ENCODE peak calls at places on chromosomes 2 and 18, in nine cellular contexts. N is neural progenitor cell; D is small intestine; Z is CD8-positive, alpha-beta T cell; P is spleen; Y is Peyer's patch; A is breast epithelium; O is OCI-LY7; X is fibroblast of villous mesenchyme. W is an unnamed sample.

GRCh38 chr2:216636570-216637450 is 3.6 kb downstream of the IGFBP2 start:
- DNase-seq in P (no peak), Z (no peak), O (no peak), A (no peak), X (peak), Y (peak), N (peak), D (peak), W (no peak)

GRCh38 chr2:40760071-40760666 is 308.3 kb upstream of the SLC8A1 start:
- DNase-seq in N (peak), P (no peak), D (peak), O (peak), A (no peak), Y (no peak), X (peak), Z (no peak), W (peak)

GRCh38 chr18:33440011-33440383 is 524 bp downstream of the CCDC178 start:
- DNase-seq in P (no peak), D (peak), N (peak), Z (no peak), A (no peak), O (peak), X (peak), Y (peak), W (peak)

GRCh38 chr18:43876286-43877082 is 599.2 kb upstream of the SYT4 start:
- DNase-seq in Z (no peak), A (no peak), X (peak), P (no peak), N (no peak), D (no peak), Y (no peak), O (no peak), W (peak)

GRCh38 chr2:26519396-26519991 is 41.6 kb upstream of the OTOF start:
- DNase-seq in P (peak), O (no peak), X (no peak), D (no peak), N (no peak), Z (peak), Y (no peak), A (no peak), W (no peak)

GRCh38 chr18:52045946-52046345 is 294.1 kb upstream of the DCC start:
- DNase-seq in N (peak), Y (no peak), D (no peak), A (no peak), O (no peak), Z (no peak), X (no peak), P (no peak), W (no peak)

GRCh38 chr2:223247136-223247535 is 195.1 kb downstream of the KCNE4 start:
- DNase-seq in D (no peak), Z (no peak), O (peak), N (peak), Y (no peak), P (no peak), X (peak), A (no peak), W (no peak)

GRCh38 chr2:47119001-47119400 is 36.1 kb downstream of the STPG4 start:
- DNase-seq in N (no peak), X (peak), A (no peak), Z (no peak), D (peak), O (no peak), P (no peak), Y (no peak), W (no peak)

GRCh38 chr2:96759548-96759947 is 1.2 kb upstream of the CNNM4 start:
- DNase-seq in A (no peak), X (no peak), D (no peak), Z (no peak), N (no peak), Y (no peak), P (peak), O (no peak), W (no peak)

GRCh38 chr18:29840101-29840500 is 1202.4 kb downstream of the DSC3 start:
- DNase-seq in A (no peak), P (no peak), D (no peak), O (no peak), N (no peak), Y (no peak), X (peak), Z (no peak), W (no peak)

GRCh38 chr2:63886445-63886844 is 44.7 kb downstream of the UGP2 start:
- DNase-seq in N (no peak), Y (no peak), D (no peak), Z (no peak), P (no peak), A (no peak), X (no peak), O (no peak), W (no peak)

GRCh38 chr2:10278029-10278762 is 24.5 kb upstream of the HPCAL1 start:
- DNase-seq in Y (peak), N (no peak), X (peak), A (peak), D (peak), P (peak), O (no peak), Z (no peak), W (peak)

GRCh38 chr2:25566694-25567093 is 106.7 kb downstream of the DTNB start:
- DNase-seq in O (peak), Z (no peak), D (peak), Y (no peak), A (no peak), X (no peak), N (no peak), P (no peak), W (no peak)

GRCh38 chr2:88500691-88501090 is 48.2 kb upstream of the FOXI3 start:
- DNase-seq in A (no peak), D (no peak), X (no peak), O (no peak), P (no peak), N (no peak), Z (no peak), Y (no peak), W (no peak)

GRCh38 chr2:169670215-169670651 is 24.0 kb downstream of the CFAP210 start:
- DNase-seq in Y (no peak), D (no peak), N (no peak), X (peak), A (no peak), O (no peak), P (no peak), Z (no peak), W (no peak)

GRCh38 chr2:88560619-88561307 is 66.5 kb downstream of the EIF2AK3 start:
- DNase-seq in A (no peak), Y (no peak), X (no peak), N (no peak), D (no peak), P (no peak), O (no peak), Z (no peak), W (no peak)

GRCh38 chr2:236665572-236666118 is 96.0 kb downstream of the ACKR3 start:
- DNase-seq in A (no peak), Y (no peak), P (no peak), N (no peak), D (no peak), O (no peak), X (no peak), Z (no peak), W (no peak)

GRCh38 chr2:239372835-239373234 is 28.0 kb downstream of the HDAC4 start:
- DNase-seq in P (peak), O (no peak), D (no peak), N (no peak), Y (no peak), A (no peak), X (no peak), Z (no peak), W (no peak)

GRCh38 chr2:206274434-206275273 is at the start of gene ZDBF2:
- DNase-seq in P (peak), D (peak), X (peak), O (peak), N (peak), A (no peak), Z (no peak), Y (peak), W (peak)

GRCh38 chr2:174688079-174688478 is 76.2 kb downstream of the CHRNA1 start:
- DNase-seq in O (peak), Z (no peak), D (peak), P (no peak), Y (no peak), N (no peak), X (peak), A (no peak), W (no peak)

GRCh38 chr18:58044370-58045264 is 591 bp downstream of the NEDD4L start:
- DNase-seq in X (peak), Z (peak), A (peak), O (peak), N (peak), P (peak), D (peak), Y (peak), W (peak)

GRCh38 chr2:233142355-233142897 is 82.3 kb downstream of the INPP5D start:
- DNase-seq in D (peak), P (peak), Y (no peak), X (no peak), A (no peak), Z (no peak), O (peak), N (no peak), W (no peak)

GRCh38 chr18:53541924-53542323 is 682.5 kb downstream of the MBD2 start:
- DNase-seq in Z (no peak), N (no peak), A (no peak), P (no peak), X (no peak), O (no peak), D (no peak), Y (no peak), W (no peak)

GRCh38 chr2:141187063-141187429 is 943.8 kb downstream of the LRP1B start:
- DNase-seq in D (no peak), P (no peak), Y (no peak), O (no peak), Z (no peak), N (no peak), A (no peak), X (no peak), W (no peak)

GRCh38 chr2:146388757-146389156 is 1456.1 kb upstream of the ACVR2A start:
- DNase-seq in Y (no peak), P (no peak), N (no peak), Z (no peak), O (no peak), D (no peak), X (peak), A (no peak), W (no peak)

GRCh38 chr2:85248741-85249524 is 78.9 kb downstream of the TGOLN2 start:
- DNase-seq in P (peak), Z (no peak), Y (no peak), O (no peak), X (peak), D (peak), A (peak), N (peak), W (no peak)

GRCh38 chr2:188332619-188333018 is 40.9 kb downstream of the GULP1 start:
- DNase-seq in D (no peak), P (no peak), O (no peak), A (no peak), Z (no peak), Y (no peak), X (no peak), N (no peak), W (no peak)

GRCh38 chr2:239144713-239144999 is 256.2 kb downstream of the HDAC4 start:
- DNase-seq in Z (no peak), P (no peak), O (no peak), N (no peak), Y (no peak), A (no peak), X (no peak), D (no peak), W (no peak)

DNA sequence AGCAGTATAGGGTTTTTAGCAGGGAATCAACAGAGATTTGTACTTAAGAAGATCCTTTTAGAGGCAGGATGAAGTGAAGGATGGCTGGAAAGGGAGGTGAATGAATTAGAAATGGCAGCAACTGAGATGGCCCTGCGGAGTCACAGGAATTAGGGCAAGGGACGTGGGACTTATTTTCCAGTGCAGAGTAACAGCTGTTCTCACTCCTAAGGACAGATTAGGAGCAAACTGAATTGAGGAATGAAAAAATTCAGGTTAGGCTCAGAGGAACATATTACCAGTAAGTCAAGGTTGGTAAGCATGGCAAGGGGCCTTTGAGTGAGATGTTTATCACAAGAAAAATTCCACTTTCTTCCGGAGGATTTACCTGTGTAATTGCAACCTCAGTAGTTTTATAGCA is 34.4 kb downstream of the COL4A3 start:
- DNase-seq in X (no peak), N (no peak), Y (no peak), A (no peak), P (no peak), D (no peak), Z (no peak), O (no peak), W (no peak)
- H3K4me3 ChIP-seq in X (no peak), N (no peak), Y (no peak), A (no peak), P (no peak), D (no peak), Z (no peak), O (no peak), W (no peak)

DNA sequence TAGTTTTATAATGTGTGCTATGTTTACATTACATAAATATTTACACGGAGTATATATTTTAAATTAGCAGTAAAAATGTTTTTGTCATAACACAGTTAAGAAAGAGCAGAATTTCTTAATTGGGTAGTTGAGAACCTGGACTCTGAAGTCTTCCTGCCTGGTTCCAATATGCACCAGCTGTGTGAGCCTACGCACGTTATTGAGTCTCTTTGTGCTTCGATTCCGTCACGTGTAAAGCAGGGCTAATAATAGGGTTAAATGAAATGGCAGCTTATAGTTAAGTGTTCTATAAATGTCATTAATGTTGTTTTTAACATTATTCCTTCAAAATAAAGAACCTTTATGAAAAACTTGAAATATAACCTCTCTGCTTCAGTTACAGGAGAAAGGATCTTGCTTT is 1.2 kb upstream of the CCDC88A start:
- DNase-seq in Z (no peak), D (peak), X (no peak), Y (no peak), A (no peak), N (no peak), P (no peak), O (peak), W (no peak)
- H3K4me3 ChIP-seq in Z (no peak), D (no peak), X (no peak), Y (peak), A (peak), N (no peak), P (peak), O (peak), W (no peak)

GRCh38 chr18:13502585-13502984 is 223.8 kb downstream of the FAM210A start:
- DNase-seq in A (no peak), Z (no peak), N (no peak), Y (no peak), D (no peak), O (no peak), P (no peak), X (no peak), W (peak)

GRCh38 chr18:13503839-13504238 is 222.5 kb downstream of the FAM210A start:
- DNase-seq in Z (no peak), Y (no peak), D (peak), N (no peak), X (no peak), O (no peak), A (no peak), P (no peak), W (no peak)

GRCh38 chr18:13500227-13500865 is 226.0 kb downstream of the FAM210A start:
- DNase-seq in X (peak), Y (no peak), A (peak), Z (no peak), O (no peak), N (peak), D (no peak), P (no peak), W (peak)

GRCh38 chr18:13500891-13501887 is 225.2 kb downstream of the FAM210A start:
- DNase-seq in Z (no peak), O (no peak), P (no peak), N (no peak), X (peak), Y (no peak), D (no peak), A (peak), W (peak)

DNA sequence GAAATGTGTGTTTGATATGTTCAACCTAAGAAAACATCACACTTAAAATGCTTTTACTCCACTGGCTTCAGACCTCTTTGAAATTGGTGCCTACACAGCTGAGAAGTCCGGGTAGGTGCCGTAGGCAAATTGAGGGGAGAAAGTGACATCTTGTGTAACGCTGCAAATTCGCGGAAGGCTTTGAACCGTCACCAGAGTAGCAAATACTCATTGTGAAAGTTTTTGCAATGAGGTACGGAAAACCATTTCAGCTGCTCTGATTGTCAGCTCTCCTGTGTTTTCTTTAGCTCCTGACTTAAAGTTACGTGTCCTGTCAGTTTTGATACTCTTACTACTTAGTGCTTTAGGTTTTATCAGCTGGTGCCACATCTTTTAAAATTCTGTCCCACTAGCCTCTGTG is 224.5 kb downstream of the FAM210A start:
- DNase-seq in N (no peak), P (no peak), D (no peak), Y (no peak), O (peak), X (no peak), A (peak), Z (no peak), W (no peak)
- H3K4me3 ChIP-seq in N (no peak), P (no peak), D (no peak), Y (no peak), O (no peak), X (no peak), A (no peak), Z (no peak), W (no peak)

DNA sequence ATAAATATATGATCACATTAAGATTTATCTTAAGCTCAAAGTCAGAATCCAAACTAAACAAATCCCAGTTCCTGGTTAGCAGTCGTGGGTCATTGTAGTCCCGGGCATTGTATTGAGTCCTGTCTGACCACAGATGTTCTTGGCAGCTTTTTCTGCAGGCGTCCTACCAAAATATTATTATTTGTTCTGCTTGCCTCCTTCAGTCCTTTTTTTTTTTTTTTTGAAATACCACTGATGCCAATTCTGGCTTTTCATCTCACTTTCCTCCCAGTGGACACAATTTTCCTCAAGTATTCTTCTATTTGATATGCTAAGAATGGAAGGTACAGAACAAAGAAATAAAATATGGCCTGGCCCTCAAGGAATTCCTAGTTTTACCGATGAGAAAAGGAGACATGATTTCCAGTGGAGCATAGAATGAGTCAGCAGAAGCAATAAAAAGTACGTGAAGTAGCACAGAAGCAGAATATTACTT is 151.6 kb downstream of the CSRNP3 start:
- DNase-seq in O (no peak), X (peak), N (no peak), Z (no peak), Y (no peak), A (peak), P (no peak), D (peak), W (no peak)
- H3K4me3 ChIP-seq in O (no peak), X (no peak), N (no peak), Z (no peak), Y (no peak), A (no peak), P (no peak), D (no peak), W (no peak)

GRCh38 chr2:42944744-42945415 is 152.5 kb upstream of the HAAO start:
- DNase-seq in N (peak), D (no peak), Z (no peak), O (no peak), A (no peak), Y (no peak), P (no peak), X (no peak), W (peak)

GRCh38 chr2:42941633-42942176 is 149.3 kb upstream of the HAAO start:
- DNase-seq in N (no peak), P (no peak), X (no peak), A (no peak), O (no peak), Z (no peak), D (no peak), Y (no peak), W (no peak)

GRCh38 chr2:42942214-42942989 is 150.0 kb upstream of the HAAO start:
- DNase-seq in A (no peak), X (no peak), Z (no peak), P (no peak), Y (no peak), D (no peak), O (no peak), N (no peak), W (no peak)

GRCh38 chr2:42939411-42940206 is 147.2 kb upstream of the HAAO start:
- DNase-seq in A (no peak), N (no peak), P (no peak), D (peak), X (no peak), Y (no peak), Z (no peak), O (no peak), W (peak)

DNA sequence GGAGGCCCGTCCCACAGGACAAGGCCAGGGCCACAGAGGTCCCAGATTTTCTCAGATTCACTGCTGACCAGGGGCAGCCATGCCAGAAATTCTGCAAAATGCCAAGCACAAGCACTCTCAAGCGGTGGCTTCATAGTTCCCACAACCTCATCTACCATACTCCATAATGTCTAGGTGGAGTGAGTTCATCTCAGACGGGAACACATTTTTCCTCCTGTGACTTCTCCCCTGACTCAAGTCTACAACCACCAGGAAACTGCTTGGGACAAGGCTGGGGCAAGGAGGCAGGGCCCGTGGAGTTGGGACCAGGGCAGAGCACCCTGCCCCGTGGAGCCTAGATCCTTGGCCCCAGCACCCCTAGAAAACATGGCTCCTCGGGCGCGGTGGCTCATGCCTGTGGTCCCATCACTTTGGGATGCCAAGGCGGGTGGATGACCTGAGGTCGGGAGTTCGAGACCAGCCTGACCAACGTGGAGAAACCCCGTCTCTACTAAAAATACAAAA is 150.7 kb upstream of the HAAO start:
- DNase-seq in N (no peak), P (no peak), O (no peak), D (no peak), X (no peak), Z (no peak), Y (no peak), A (no peak), W (peak)
- H3K4me3 ChIP-seq in N (no peak), P (no peak), O (no peak), D (no peak), X (no peak), Z (no peak), Y (no peak), A (no peak), W (no peak)

GRCh38 chr18:55316615-55317184 is 271.3 kb downstream of the TCF4 start:
- DNase-seq in P (no peak), N (no peak), O (no peak), Y (no peak), D (no peak), X (no peak), A (no peak), Z (no peak), W (no peak)
- H3K4me3 ChIP-seq in P (no peak), N (no peak), O (no peak), Y (no peak), D (no peak), X (no peak), A (peak), Z (no peak), W (no peak)

GRCh38 chr2:23366720-23367119 is 18.3 kb upstream of the KLHL29 start:
- DNase-seq in A (no peak), X (no peak), N (no peak), O (no peak), Z (no peak), P (no peak), Y (no peak), D (no peak), W (no peak)
- H3K4me3 ChIP-seq in A (no peak), X (no peak), N (no peak), O (no peak), Z (no peak), P (no peak), Y (no peak), D (no peak), W (no peak)